ENCODE peak calls at places on chromosomes 7 and 10, in four cellular contexts. O, P, T and F are unnamed samples.

GRCh38 chr7:127189885-127190284 is 62.9 kb downstream of the GRM8 start:
- DNase-seq in O (peak), T (no peak), P (no peak), F (no peak)

GRCh38 chr7:15561840-15562239 is at the start of gene AGMO:
- DNase-seq in P (peak), O (no peak), T (no peak), F (peak)

GRCh38 chr7:53596230-53596629 is 560.8 kb downstream of the POM121L12 start:
- DNase-seq in O (peak), P (no peak), T (no peak), F (no peak)

GRCh38 chr10:68154211-68154497 is 44.9 kb downstream of the MYPN start:
- DNase-seq in O (peak), T (no peak), P (no peak), F (peak)

GRCh38 chr7:35528381-35528977 is 166.5 kb downstream of the HERPUD2 start:
- DNase-seq in O (no peak), P (no peak), T (no peak), F (no peak)

GRCh38 chr10:123890761-123891146 is 853 bp downstream of the CPXM2 start:
- DNase-seq in P (no peak), O (no peak), T (no peak), F (no peak)

GRCh38 chr10:111077715-111078504 is 1.1 kb downstream of the ADRA2A start:
- DNase-seq in T (peak), P (no peak), O (peak), F (peak)

GRCh38 chr7:12162420-12163113 is 48.5 kb upstream of the TMEM106B start:
- DNase-seq in T (no peak), P (no peak), O (no peak), F (no peak)

GRCh38 chr10:132304756-132305509 is 2.8 kb downstream of the STK32C start:
- DNase-seq in P (no peak), O (no peak), T (no peak), F (no peak)

GRCh38 chr7:1597361-1597760 is 27.5 kb upstream of the PSMG3 start:
- DNase-seq in P (no peak), T (no peak), O (no peak), F (no peak)

GRCh38 chr10:50421026-50421719 is 169.9 kb upstream of the ASAH2 start:
- DNase-seq in O (peak), T (no peak), P (no peak), F (peak)

GRCh38 chr10:25811141-25811685 is 122.8 kb upstream of the MYO3A start:
- DNase-seq in P (no peak), T (no peak), O (no peak), F (no peak)

GRCh38 chr10:18094332-18094731 is 45.9 kb upstream of the CACNB2 start:
- DNase-seq in P (no peak), O (no peak), T (no peak), F (no peak)

GRCh38 chr10:47165168-47165710 is 134.8 kb upstream of the GDF10 start:
- DNase-seq in O (no peak), T (no peak), P (no peak), F (no peak)

GRCh38 chr10:88921194-88921593 is 31.4 kb downstream of the ACTA2 start:
- DNase-seq in T (no peak), P (no peak), O (no peak), F (no peak)

GRCh38 chr10:104559935-104560334 is 81.2 kb upstream of the SORCS3 start:
- DNase-seq in O (no peak), P (no peak), T (no peak), F (no peak)

GRCh38 chr7:148916186-148916585 is 32.1 kb upstream of the EZH2 start:
- DNase-seq in T (no peak), O (no peak), P (no peak), F (no peak)

GRCh38 chr10:31770307-31770902 is 158.2 kb downstream of the ARHGAP12 start:
- DNase-seq in O (peak), T (peak), P (no peak), F (peak)

GRCh38 chr7:100484636-100485114 is 948 bp downstream of the NYAP1 start:
- DNase-seq in O (no peak), T (no peak), P (no peak), F (no peak)
- TF ChIP-seq CTCF in O (no peak), T (no peak), P (no peak), F (no peak)

GRCh38 chr10:5291501-5292195 is 73.1 kb upstream of the UCN3 start:
- DNase-seq in P (no peak), O (no peak), T (peak), F (peak)
- H3K4me3 ChIP-seq in P (no peak), O (no peak), T (peak), F (no peak)

GRCh38 chr10:73850863-73851461 is 23.4 kb downstream of the CAMK2G start:
- DNase-seq in P (peak), T (peak), O (peak), F (no peak)
- TF ChIP-seq CTCF in P (no peak), T (no peak), O (no peak), F (no peak)

GRCh38 chr10:19778996-19779395 is 37.2 kb upstream of the PLXDC2 start:
- DNase-seq in T (no peak), O (no peak), P (no peak), F (no peak)

GRCh38 chr10:19772958-19773357 is 43.3 kb upstream of the PLXDC2 start:
- DNase-seq in T (no peak), O (no peak), P (no peak), F (no peak)

GRCh38 chr10:19775286-19775685 is 40.9 kb upstream of the PLXDC2 start:
- DNase-seq in O (no peak), T (no peak), P (no peak), F (no peak)
- H3K4me3 ChIP-seq in O (no peak), T (no peak), P (no peak), F (no peak)

GRCh38 chr10:101085846-101086245 is 24.1 kb downstream of the KAZALD1 start:
- DNase-seq in T (no peak), O (no peak), P (no peak), F (no peak)
- TF ChIP-seq CTCF in T (no peak), O (no peak), P (no peak), F (no peak)

GRCh38 chr7:102439963-102440795 is 6.8 kb downstream of the ORAI2 start:
- DNase-seq in T (no peak), P (no peak), O (peak), F (peak)
- H3K4me3 ChIP-seq in T (no peak), P (no peak), O (no peak), F (no peak)

GRCh38 chr7:44063547-44063893 is 1.8 kb downstream of the PGAM2 start:
- DNase-seq in P (no peak), T (no peak), O (peak), F (peak)
- TF ChIP-seq CTCF in P (no peak), T (no peak), O (no peak), F (no peak)

GRCh38 chr10:93457511-93457910 is 24.6 kb downstream of the MYOF start:
- DNase-seq in P (no peak), T (no peak), O (no peak), F (no peak)

GRCh38 chr10:93456480-93456879 is 25.7 kb downstream of the MYOF start:
- DNase-seq in P (no peak), O (no peak), T (no peak), F (no peak)

GRCh38 chr10:93461124-93461806 is 20.9 kb downstream of the MYOF start:
- DNase-seq in T (no peak), P (no peak), O (no peak), F (no peak)

GRCh38 chr10:93461807-93462178 is 20.3 kb downstream of the MYOF start:
- DNase-seq in O (no peak), P (no peak), T (no peak), F (no peak)

GRCh38 chr10:93458821-93459257 is 23.3 kb downstream of the MYOF start:
- DNase-seq in T (peak), P (peak), O (peak), F (peak)
- H3K4me3 ChIP-seq in T (no peak), P (peak), O (no peak), F (no peak)

GRCh38 chr7:143373255-143373794 is 7.8 kb upstream of the ZYX start:
- DNase-seq in T (no peak), P (no peak), O (no peak), F (no peak)
- TF ChIP-seq CTCF in T (no peak), P (no peak), O (peak), F (no peak)

GRCh38 chr7:27663989-27664331 is 1.3 kb upstream of the HIBADH start:
- DNase-seq in T (no peak), O (no peak), P (no peak), F (no peak)
- H3K4me3 ChIP-seq in T (no peak), O (peak), P (peak), F (no peak)